ENCODE peak calls at places on chromosomes 5 and 9, in nine cellular contexts. T, E, I, R, F, Z, G, Q and X are unnamed samples.

GRCh38 chr5:141245250-141245717 is at the start of gene PCDHB15:
- DNase-seq in T (peak), E (no peak), I (no peak), R (peak), F (no peak), Z (peak), G (no peak), Q (no peak), X (peak)

GRCh38 chr5:141338538-141339306 is at the start of gene PCDHGA2:
- DNase-seq in T (no peak), E (no peak), I (no peak), R (peak), F (peak), Z (no peak), G (peak), Q (peak), X (peak)

GRCh38 chr9:133561976-133562554 is 27.6 kb downstream of the ADAMTSL2 start:
- DNase-seq in T (no peak), E (no peak), I (no peak), R (no peak), F (no peak), Z (no peak), G (no peak), Q (no peak), X (peak)

GRCh38 chr5:116411101-116411571 is 163.5 kb downstream of the SEMA6A start:
- DNase-seq in T (peak), E (no peak), I (no peak), R (peak), F (peak), Z (peak), G (no peak), Q (no peak), X (no peak)

GRCh38 chr9:36893148-36893547 is 140.9 kb downstream of the PAX5 start:
- DNase-seq in T (no peak), E (no peak), I (no peak), R (no peak), F (no peak), Z (no peak), G (no peak), Q (no peak), X (no peak)

GRCh38 chr5:8770431-8770830 is 775.4 kb downstream of the SEMA5A start:
- DNase-seq in T (no peak), E (no peak), I (no peak), R (peak), F (peak), Z (no peak), G (peak), Q (peak), X (no peak)

GRCh38 chr5:133754575-133755169 is 142.3 kb upstream of the FSTL4 start:
- DNase-seq in T (peak), E (no peak), I (peak), R (peak), F (peak), Z (no peak), G (peak), Q (peak), X (peak)

GRCh38 chr5:116388564-116389258 is 185.9 kb downstream of the SEMA6A start:
- DNase-seq in T (peak), E (no peak), I (no peak), R (no peak), F (no peak), Z (no peak), G (no peak), Q (no peak), X (no peak)

GRCh38 chr5:74167206-74167929 is 473.2 kb downstream of the ENC1 start:
- DNase-seq in T (no peak), E (no peak), I (no peak), R (peak), F (peak), Z (no peak), G (peak), Q (peak), X (peak)

DNA sequence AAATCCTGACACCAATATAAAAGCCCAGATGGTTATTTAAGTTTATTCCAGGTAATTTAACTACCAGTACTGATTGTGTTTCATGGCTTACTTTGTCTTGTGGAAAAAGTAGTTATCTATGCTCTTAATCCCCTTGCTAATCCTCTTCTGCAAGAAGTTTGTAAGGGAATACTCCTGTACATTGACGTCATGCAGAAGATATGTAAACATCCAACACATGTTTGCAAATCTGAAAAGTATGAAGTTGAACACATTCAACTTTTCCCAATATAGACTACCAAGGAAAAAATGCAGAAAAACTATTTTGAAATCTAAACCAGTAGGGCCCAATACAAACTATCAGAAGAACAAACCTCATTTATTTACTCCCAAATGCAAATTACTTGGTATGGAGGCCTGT is 56.3 kb upstream of the ELL2 start:
- DNase-seq in T (no peak), E (no peak), I (no peak), R (peak), F (peak), Z (no peak), G (peak), Q (peak), X (peak)
- TF ChIP-seq CTCF in T (no peak), E (no peak), I (no peak), R (no peak), F (no peak), Z (no peak), G (no peak), Q (no peak), X (no peak)

GRCh38 chr5:159033351-159033657 is 66.4 kb downstream of the EBF1 start:
- DNase-seq in T (no peak), E (no peak), I (no peak), R (peak), F (peak), Z (no peak), G (no peak), Q (no peak), X (no peak)
- TF ChIP-seq CTCF in T (no peak), E (no peak), I (no peak), R (no peak), F (no peak), Z (no peak), G (no peak), Q (no peak), X (no peak)

GRCh38 chr9:34994429-34995287 is 5.1 kb downstream of the DNAJB5 start:
- DNase-seq in T (peak), E (no peak), I (no peak), R (peak), F (peak), Z (peak), G (peak), Q (peak), X (peak)
- TF ChIP-seq CTCF in T (peak), E (no peak), I (peak), R (peak), F (peak), Z (peak), G (peak), Q (peak), X (peak)

DNA sequence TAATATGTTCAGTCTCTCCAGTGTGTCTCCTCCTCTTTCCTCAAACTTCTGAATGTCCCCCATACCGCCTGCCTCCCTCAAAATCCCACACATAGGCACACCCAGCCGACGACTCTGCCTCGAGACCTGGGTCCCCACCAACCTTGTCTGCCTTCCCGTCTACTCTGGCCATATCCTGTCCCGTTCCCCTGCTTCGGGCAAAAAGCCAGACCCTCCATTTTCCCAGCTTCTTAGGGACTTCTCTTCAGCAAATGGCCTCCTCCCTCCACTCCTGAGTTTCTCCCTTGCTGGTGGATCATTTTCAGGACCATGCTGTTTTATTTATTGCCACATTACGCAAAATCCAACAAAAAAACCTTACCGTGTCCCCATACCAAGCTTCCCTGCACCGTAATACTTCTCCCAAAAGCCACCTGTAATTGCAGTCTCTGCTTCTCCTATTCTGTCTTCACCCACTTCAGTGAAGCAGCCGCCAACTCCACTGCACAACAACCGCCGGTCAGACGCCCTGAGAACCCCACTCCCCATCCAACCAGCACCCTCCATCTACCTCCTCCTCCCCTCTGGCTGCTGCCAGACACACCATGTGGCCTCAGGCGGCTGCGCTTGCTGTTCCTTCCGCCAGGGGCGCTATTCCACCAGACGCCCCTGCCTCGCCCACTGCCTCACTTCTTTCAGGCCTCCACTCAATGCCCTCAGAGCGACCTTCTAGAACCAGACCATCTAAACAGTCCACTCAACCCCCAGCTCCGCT is 117.0 kb downstream of the TRPM6 start:
- DNase-seq in T (peak), E (no peak), I (peak), R (peak), F (no peak), Z (no peak), G (peak), Q (peak), X (peak)
- TF ChIP-seq CTCF in T (no peak), E (no peak), I (peak), R (peak), F (peak), Z (no peak), G (peak), Q (peak), X (peak)

GRCh38 chr5:160133071-160133917 is 14.0 kb upstream of the PWWP2A start:
- DNase-seq in T (peak), E (no peak), I (no peak), R (peak), F (peak), Z (peak), G (no peak), Q (no peak), X (no peak)
- TF ChIP-seq CTCF in T (no peak), E (no peak), I (no peak), R (no peak), F (no peak), Z (no peak), G (no peak), Q (no peak), X (no peak)

GRCh38 chr9:127931092-127931881 is 710 bp upstream of the PIP5KL1 start:
- DNase-seq in T (no peak), E (no peak), I (no peak), R (peak), F (peak), Z (no peak), G (peak), Q (peak), X (peak)

GRCh38 chr9:127928232-127929043 is 2.1 kb downstream of the PIP5KL1 start:
- DNase-seq in T (no peak), E (no peak), I (no peak), R (no peak), F (peak), Z (no peak), G (peak), Q (no peak), X (peak)

GRCh38 chr9:127929044-127929979 is 1.3 kb downstream of the PIP5KL1 start:
- DNase-seq in T (no peak), E (no peak), I (no peak), R (no peak), F (no peak), Z (no peak), G (no peak), Q (no peak), X (no peak)

GRCh38 chr9:127927457-127928231 is 2.9 kb downstream of the PIP5KL1 start:
- DNase-seq in T (no peak), E (no peak), I (no peak), R (no peak), F (no peak), Z (no peak), G (peak), Q (peak), X (peak)

DNA sequence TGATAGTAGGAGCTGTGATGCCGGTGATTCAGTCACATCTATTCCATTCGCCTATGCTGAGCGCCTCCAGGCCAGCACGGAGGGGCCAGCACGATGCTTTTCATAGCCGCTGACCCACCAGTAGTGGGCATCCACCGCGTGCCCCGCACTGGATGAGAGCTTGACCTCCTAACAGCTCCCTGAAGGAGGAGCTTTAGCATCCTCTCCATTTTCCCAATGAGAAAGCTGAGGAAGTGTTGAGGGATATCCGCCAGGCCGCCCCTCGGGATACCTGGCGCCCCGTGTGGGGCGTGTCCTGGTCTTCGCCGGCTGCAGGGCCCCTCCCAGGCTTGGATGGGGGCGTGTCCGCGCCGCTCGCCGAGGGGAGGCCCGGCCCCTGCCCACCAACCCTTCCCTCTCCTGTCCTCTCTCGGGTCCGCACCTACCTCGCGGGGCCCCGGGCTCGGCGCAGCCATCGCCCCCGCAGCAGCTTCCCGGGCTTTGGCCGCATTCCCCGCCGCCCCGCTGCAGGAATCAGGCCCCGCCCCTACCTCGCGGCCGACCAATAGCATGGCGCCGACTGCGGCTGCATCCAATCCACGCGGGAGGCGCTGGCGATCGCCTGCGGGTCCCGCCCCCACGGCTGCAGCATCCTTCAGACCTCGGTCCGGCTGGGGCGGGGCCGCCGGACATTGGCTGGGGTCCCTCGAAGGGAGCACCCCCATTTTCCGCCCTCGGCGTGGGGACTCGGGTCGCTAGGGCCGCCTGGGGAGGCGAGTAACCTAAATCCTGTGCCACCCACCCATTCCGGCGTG is at the start of gene PIP5KL1:
- DNase-seq in T (peak), E (peak), I (no peak), R (peak), F (peak), Z (peak), G (peak), Q (peak), X (peak)
- TF ChIP-seq CTCF in T (no peak), E (no peak), I (no peak), R (peak), F (peak), Z (no peak), G (no peak), Q (no peak), X (no peak)

GRCh38 chr5:88606173-88606572 is 276.8 kb downstream of the MEF2C start:
- DNase-seq in T (no peak), E (no peak), I (no peak), R (no peak), F (no peak), Z (no peak), G (peak), Q (no peak), X (no peak)

GRCh38 chr5:88606626-88607025 is 276.4 kb downstream of the MEF2C start:
- DNase-seq in T (no peak), E (no peak), I (no peak), R (no peak), F (no peak), Z (no peak), G (peak), Q (no peak), X (no peak)

GRCh38 chr5:88607492-88607891 is 275.5 kb downstream of the MEF2C start:
- DNase-seq in T (no peak), E (no peak), I (no peak), R (no peak), F (no peak), Z (no peak), G (peak), Q (no peak), X (no peak)

DNA sequence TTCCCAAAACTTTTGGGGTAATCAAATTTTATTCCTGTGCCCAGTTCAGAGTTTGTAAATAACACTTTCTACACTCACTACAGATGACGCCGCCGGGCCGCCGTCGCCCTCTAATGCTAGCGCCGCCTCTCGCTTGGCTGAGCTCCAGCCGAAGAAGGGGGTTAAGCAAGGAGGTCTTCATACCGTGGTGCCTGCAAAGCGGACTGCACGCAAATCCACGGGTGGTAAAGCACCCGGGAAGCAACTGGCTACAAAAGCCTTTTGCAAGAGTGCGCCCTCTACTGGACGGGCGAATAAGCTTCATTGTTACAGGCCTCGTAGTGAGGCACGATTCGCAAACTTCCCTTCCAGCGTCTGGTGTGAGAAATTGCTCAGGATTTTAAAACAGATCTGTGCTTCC is 280.4 kb downstream of the MEF2C start:
- DNase-seq in T (no peak), E (no peak), I (peak), R (no peak), F (no peak), Z (no peak), G (peak), Q (peak), X (peak)
- TF ChIP-seq CTCF in T (no peak), E (no peak), I (peak), R (no peak), F (no peak), Z (no peak), G (peak), Q (peak), X (peak)

GRCh38 chr5:174411513-174411819 is 312.9 kb upstream of the MSX2 start:
- DNase-seq in T (no peak), E (no peak), I (no peak), R (no peak), F (no peak), Z (no peak), G (no peak), Q (no peak), X (no peak)

GRCh38 chr5:174409971-174410370 is 314.4 kb upstream of the MSX2 start:
- DNase-seq in T (no peak), E (no peak), I (no peak), R (no peak), F (no peak), Z (no peak), G (no peak), Q (no peak), X (no peak)

GRCh38 chr5:174412374-174412773 is 312.0 kb upstream of the MSX2 start:
- DNase-seq in T (no peak), E (no peak), I (no peak), R (no peak), F (no peak), Z (no peak), G (no peak), Q (no peak), X (no peak)

GRCh38 chr5:174410716-174411512 is 313.5 kb upstream of the MSX2 start:
- DNase-seq in T (no peak), E (no peak), I (no peak), R (no peak), F (peak), Z (no peak), G (no peak), Q (no peak), X (peak)

DNA sequence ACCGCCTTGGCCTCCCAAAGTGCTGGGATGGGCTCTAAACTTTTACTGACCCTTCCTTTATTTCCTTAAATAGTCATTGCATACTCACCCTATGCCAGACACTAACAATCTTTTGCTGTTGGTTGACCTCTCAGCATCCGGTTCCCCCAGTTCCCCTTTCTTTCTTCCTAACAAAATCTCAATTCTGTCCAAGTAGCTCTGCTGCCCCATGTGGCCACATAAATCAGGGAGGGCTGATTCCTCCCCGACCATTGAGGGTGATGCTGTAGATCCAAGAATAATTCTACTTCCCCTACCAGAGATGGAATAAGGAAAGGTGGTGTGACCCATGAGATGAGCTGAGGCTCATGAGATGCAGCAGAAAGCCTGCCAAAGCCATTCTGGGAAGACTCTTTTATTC is 315.3 kb upstream of the MSX2 start:
- DNase-seq in T (no peak), E (no peak), I (no peak), R (no peak), F (no peak), Z (no peak), G (peak), Q (no peak), X (peak)
- TF ChIP-seq CTCF in T (no peak), E (no peak), I (peak), R (peak), F (peak), Z (no peak), G (peak), Q (no peak), X (no peak)

GRCh38 chr5:86332851-86333250 is 284.9 kb upstream of the COX7C start:
- DNase-seq in T (no peak), E (no peak), I (no peak), R (no peak), F (no peak), Z (no peak), G (no peak), Q (no peak), X (no peak)

GRCh38 chr5:86337667-86338460 is 279.9 kb upstream of the COX7C start:
- DNase-seq in T (no peak), E (no peak), I (no peak), R (no peak), F (no peak), Z (no peak), G (no peak), Q (no peak), X (no peak)
- TF ChIP-seq CTCF in T (no peak), E (no peak), I (no peak), R (no peak), F (no peak), Z (no peak), G (no peak), Q (no peak), X (no peak)

GRCh38 chr9:68577778-68578591 is 37.3 kb upstream of the TMEM252 start:
- DNase-seq in T (no peak), E (no peak), I (no peak), R (no peak), F (no peak), Z (no peak), G (no peak), Q (no peak), X (no peak)

GRCh38 chr9:68575821-68576220 is 35.1 kb upstream of the TMEM252 start:
- DNase-seq in T (no peak), E (no peak), I (no peak), R (no peak), F (no peak), Z (no peak), G (no peak), Q (no peak), X (no peak)

DNA sequence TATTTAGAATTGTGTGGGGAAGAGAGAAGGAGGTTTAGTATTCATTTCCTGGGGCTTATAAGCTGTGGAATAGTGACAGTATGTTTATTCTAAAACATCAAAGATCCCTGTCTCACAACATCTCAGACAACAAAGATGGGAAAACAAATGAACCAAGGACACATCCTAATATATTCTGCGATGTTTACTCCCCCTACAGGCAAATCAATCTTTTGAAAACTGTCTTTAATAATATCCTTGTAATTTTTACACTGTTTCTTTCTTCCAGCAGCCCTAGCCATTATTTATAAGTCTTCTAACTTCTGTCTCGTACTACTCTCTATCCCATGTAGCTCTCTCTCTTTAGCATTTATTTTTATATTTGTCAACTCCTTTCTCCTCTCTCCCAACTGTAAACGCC is 33.5 kb upstream of the TMEM252 start:
- DNase-seq in T (no peak), E (no peak), I (no peak), R (no peak), F (no peak), Z (no peak), G (peak), Q (no peak), X (no peak)
- TF ChIP-seq CTCF in T (peak), E (no peak), I (peak), R (peak), F (peak), Z (no peak), G (peak), Q (peak), X (peak)